ENCODE peak calls at places on chromosomes 2 and 18, in seven cellular contexts. Q, F, J, U, R, N and M are unnamed samples. For H3K4me1 and H3K9me3, the result is how much of the 10 kb centered on the place peaks cover.

GRCh38 chr2:186135697-186136096 is 350.4 kb upstream of the ZC3H15 start:
- DNase-seq in Q (no peak), F (no peak), J (no peak), U (no peak), R (no peak), N (peak), M (no peak)

GRCh38 chr2:111626037-111626861 is 257.7 kb downstream of the ANAPC1 start:
- DNase-seq in Q (no peak), F (no peak), J (no peak), U (no peak), R (no peak), N (peak), M (no peak)

GRCh38 chr18:55422456-55423185 is 165.4 kb downstream of the TCF4 start:
- DNase-seq in Q (no peak), F (peak), J (no peak), U (peak), R (no peak), N (peak), M (peak)

GRCh38 chr2:143974262-143974661 is 545.7 kb downstream of the ZEB2 start:
- DNase-seq in Q (no peak), F (no peak), J (no peak), U (peak), R (no peak), N (peak), M (no peak)

GRCh38 chr2:10889741-10890215 is 22.0 kb upstream of the KCNF1 start:
- DNase-seq in Q (no peak), F (peak), J (no peak), U (no peak), R (no peak), N (no peak), M (peak)

GRCh38 chr18:42078711-42079110 is 123.7 kb downstream of the PIK3C3 start:
- DNase-seq in Q (no peak), F (no peak), J (no peak), U (peak), R (no peak), N (peak), M (no peak)

GRCh38 chr2:104698276-104698675 is 155.6 kb upstream of the POU3F3 start:
- DNase-seq in Q (no peak), F (no peak), J (no peak), U (no peak), R (no peak), N (no peak), M (no peak)

GRCh38 chr18:47881752-47882455 is 48.6 kb downstream of the SMAD2 start:
- DNase-seq in Q (no peak), F (no peak), J (no peak), U (peak), R (no peak), N (peak), M (no peak)

GRCh38 chr2:236177967-236178909 is 10.1 kb upstream of the GBX2 start:
- DNase-seq in Q (peak), F (peak), J (no peak), U (peak), R (peak), N (peak), M (peak)

GRCh38 chr18:45566025-45566740 is 49.1 kb upstream of the SLC14A2 start:
- DNase-seq in Q (no peak), F (no peak), J (no peak), U (peak), R (no peak), N (peak), M (no peak)

GRCh38 chr2:110910404-110910803 is 178.0 kb downstream of the ACOXL start:
- DNase-seq in Q (no peak), F (no peak), J (no peak), U (no peak), R (no peak), N (no peak), M (no peak)

GRCh38 chr2:183898641-183899040 is 699.7 kb upstream of the ZNF804A start:
- DNase-seq in Q (no peak), F (no peak), J (no peak), U (no peak), R (no peak), N (no peak), M (no peak)

GRCh38 chr2:240395896-240396622 is 39.4 kb upstream of the GPC1 start:
- DNase-seq in Q (no peak), F (no peak), J (peak), U (no peak), R (no peak), N (no peak), M (peak)

GRCh38 chr2:191384829-191385228 is 139.6 kb downstream of the MYO1B start:
- DNase-seq in Q (no peak), F (no peak), J (no peak), U (no peak), R (no peak), N (peak), M (no peak)

GRCh38 chr18:43886341-43886740 is 609.1 kb upstream of the SYT4 start:
- DNase-seq in Q (no peak), F (no peak), J (no peak), U (peak), R (no peak), N (no peak), M (no peak)

GRCh38 chr2:240931319-240931949 is 25.3 kb downstream of the CROCC2 start:
- DNase-seq in Q (no peak), F (peak), J (no peak), U (no peak), R (no peak), N (no peak), M (no peak)

GRCh38 chr2:36800381-36800780 is 103.9 kb downstream of the VIT start:
- DNase-seq in Q (no peak), F (no peak), J (peak), U (no peak), R (no peak), N (no peak), M (no peak)

GRCh38 chr2:100011272-100011711 is 131.1 kb downstream of the AFF3 start:
- DNase-seq in Q (no peak), F (no peak), J (no peak), U (peak), R (no peak), N (peak), M (no peak)

GRCh38 chr18:9337875-9338274 is 3.3 kb downstream of the TWSG1 start:
- DNase-seq in Q (no peak), F (no peak), J (no peak), U (peak), R (no peak), N (peak), M (no peak)

GRCh38 chr2:17460401-17461086 is 57.7 kb downstream of the RAD51AP2 start:
- DNase-seq in Q (no peak), F (no peak), J (no peak), U (no peak), R (no peak), N (no peak), M (no peak)

GRCh38 chr2:171482308-171482707 is 40.0 kb upstream of the CYBRD1 start:
- DNase-seq in Q (no peak), F (no peak), J (no peak), U (no peak), R (no peak), N (no peak), M (no peak)

GRCh38 chr18:28514699-28515098 is 337.8 kb upstream of the CDH2 start:
- DNase-seq in Q (no peak), F (no peak), J (no peak), U (no peak), R (no peak), N (no peak), M (no peak)

GRCh38 chr2:105888625-105889024 is 143.9 kb downstream of the NCK2 start:
- DNase-seq in Q (no peak), F (no peak), J (no peak), U (no peak), R (no peak), N (no peak), M (no peak)

DNA sequence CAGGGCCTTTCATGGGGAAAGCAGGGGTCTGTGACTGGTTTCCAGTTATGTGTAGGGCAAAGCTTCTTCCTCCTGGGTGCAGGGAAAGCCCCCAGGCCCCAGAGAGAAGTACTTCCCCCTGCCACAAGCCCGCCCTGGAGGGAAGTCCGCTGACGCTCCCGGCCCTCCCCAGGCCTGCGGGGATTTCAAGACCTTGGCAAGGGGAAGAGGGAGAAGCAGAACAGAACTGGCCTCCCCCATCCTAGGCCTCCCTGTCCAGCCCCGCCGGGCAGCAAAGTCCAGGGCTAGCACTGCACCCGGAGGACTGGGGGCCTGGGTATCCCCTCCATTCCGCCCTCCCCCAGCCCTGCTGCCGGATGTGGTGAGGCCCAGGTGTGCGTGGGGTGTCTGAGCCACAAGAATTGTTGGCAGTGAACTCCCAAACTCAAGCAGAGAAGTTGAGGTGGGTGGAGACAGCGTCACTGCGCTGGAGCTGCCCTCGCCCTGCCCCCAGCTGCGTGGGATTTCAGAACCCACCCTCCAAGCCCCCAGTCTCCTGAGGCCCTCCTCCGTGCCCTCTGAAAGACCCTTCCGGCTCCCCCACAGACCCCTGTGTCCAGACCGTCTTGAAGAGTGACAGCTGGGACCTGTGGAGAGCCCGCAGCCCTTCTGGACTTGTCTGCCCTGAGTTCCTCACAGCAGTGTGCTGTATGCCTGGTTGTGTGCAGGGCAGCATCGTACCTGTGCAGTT is 1.1 kb upstream of the DUSP2 start:
- DNase-seq in Q (no peak), F (peak), J (peak), U (no peak), R (no peak), N (peak), M (no peak)
- H3K4me1 ChIP-seq in Q (under half), F (half or more), J (half or more), U (under half), R (under half), N (under half), M (under half)

GRCh38 chr2:232400244-232401015 is 6.2 kb upstream of the ALPG start:
- DNase-seq in Q (no peak), F (no peak), J (no peak), U (no peak), R (no peak), N (no peak), M (no peak)
- H3K4me3 ChIP-seq in Q (no peak), F (no peak), J (no peak), U (no peak), R (no peak), N (no peak), M (no peak)

DNA sequence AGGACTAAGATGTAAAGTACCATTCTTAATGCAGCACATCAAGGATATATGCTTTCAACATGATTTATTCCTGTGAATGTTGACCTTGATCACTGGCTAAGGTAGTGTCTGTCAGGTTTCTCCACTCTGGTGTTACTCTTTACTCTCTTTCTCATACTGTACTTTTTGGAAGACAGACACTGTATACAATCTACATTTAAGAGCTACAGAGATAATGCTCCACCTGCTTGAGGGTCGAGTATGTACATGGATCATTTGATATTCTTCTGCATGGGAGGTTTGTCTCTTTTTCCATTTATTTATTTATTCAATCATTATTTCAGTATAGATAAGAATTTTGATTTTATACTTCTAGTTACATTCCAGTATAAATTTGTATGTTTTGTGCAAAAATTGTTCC is 199.5 kb upstream of the RGPD4 start:
- DNase-seq in Q (no peak), F (no peak), J (no peak), U (no peak), R (no peak), N (no peak), M (no peak)
- H3K9me3 ChIP-seq in Q (under half), F (under half), J (under half), U (under half), R (under half), N (under half), M (under half)

DNA sequence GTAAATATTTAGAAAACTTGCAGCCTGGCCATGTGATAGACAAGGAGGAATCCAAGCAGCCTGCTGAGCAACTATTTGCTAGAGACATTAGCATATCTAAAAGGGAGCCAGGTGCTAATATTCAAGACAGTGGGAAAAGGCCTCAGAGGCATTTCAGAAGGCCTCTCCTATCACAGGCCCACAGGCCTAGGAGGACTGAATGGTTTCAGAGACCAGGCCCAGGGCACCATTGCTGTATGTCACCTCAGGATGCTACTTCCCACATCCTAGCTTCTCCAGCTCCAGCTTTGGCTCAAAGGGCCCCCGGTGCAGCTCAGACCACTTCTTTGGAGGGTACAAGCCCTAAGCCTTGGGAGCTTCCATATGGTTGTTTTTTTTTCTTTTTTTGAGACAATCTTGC is 3.8 kb downstream of the NAT8 start:
- DNase-seq in Q (no peak), F (no peak), J (no peak), U (no peak), R (no peak), N (no peak), M (no peak)
- H3K4me1 ChIP-seq in Q (under half), F (under half), J (under half), U (under half), R (under half), N (under half), M (under half)